ENCODE peak calls at places on chromosomes 6 and 20, in seven cellular contexts. R, I, O, Z, U, B and K are unnamed samples.
A peak's percentile ranks its signal among the peaks of the same experiment; 100 is the strongest.

GRCh38 chr6:147654103-147654845 is 145.8 kb downstream of the SAMD5 start:
- DNase-seq in R (no peak), I (no peak), O (no peak), Z (no peak), U (no peak), B (no peak), K (no peak)

GRCh38 chr6:107118976-107119375 is 3.7 kb upstream of the BEND3 start:
- DNase-seq in R (no peak), I (peak; percentile 21), O (no peak), Z (no peak), U (no peak), B (no peak), K (no peak)

GRCh38 chr20:13800728-13801134 is 15.9 kb downstream of the NDUFAF5 start:
- DNase-seq in R (peak; percentile 94), I (peak; percentile 98), O (no peak), Z (no peak), U (no peak), B (no peak), K (no peak)

GRCh38 chr20:22554391-22554790 is 30.0 kb downstream of the FOXA2 start:
- DNase-seq in R (no peak), I (no peak), O (no peak), Z (no peak), U (no peak), B (no peak), K (no peak)

GRCh38 chr20:61391812-61392520 is 139.9 kb downstream of the CDH4 start:
- DNase-seq in R (no peak), I (no peak), O (no peak), Z (no peak), U (no peak), B (no peak), K (no peak)

GRCh38 chr6:125197795-125198269 is 44.3 kb downstream of the TPD52L1 start:
- DNase-seq in R (peak; percentile 89), I (peak; percentile 98), O (no peak), Z (no peak), U (no peak), B (no peak), K (peak; percentile 13)

GRCh38 chr6:21924002-21924401 is 330.5 kb downstream of the SOX4 start:
- DNase-seq in R (no peak), I (no peak), O (no peak), Z (no peak), U (no peak), B (no peak), K (no peak)

GRCh38 chr6:49336514-49337131 is 126.4 kb downstream of the MMUT start:
- DNase-seq in R (no peak), I (no peak), O (no peak), Z (no peak), U (no peak), B (no peak), K (no peak)

GRCh38 chr20:55354700-55355099 is 650.6 kb downstream of the CBLN4 start:
- DNase-seq in R (no peak), I (no peak), O (no peak), Z (no peak), U (peak; percentile 10), B (no peak), K (no peak)

GRCh38 chr20:9476174-9476573 is 38.2 kb upstream of the LAMP5 start:
- DNase-seq in R (no peak), I (no peak), O (no peak), Z (no peak), U (no peak), B (no peak), K (no peak)

GRCh38 chr6:130223508-130223907 is 757 bp upstream of the SAMD3 start:
- DNase-seq in R (no peak), I (peak; percentile 18), O (peak; percentile 32), Z (no peak), U (no peak), B (peak; percentile 43), K (no peak)

GRCh38 chr6:157187182-157188093 is 135.9 kb downstream of the TMEM242 start:
- DNase-seq in R (peak; percentile 97), I (peak; percentile 11), O (no peak), Z (no peak), U (no peak), B (no peak), K (no peak)

GRCh38 chr20:9999660-10000059 is 35.1 kb upstream of the ANKEF1 start:
- DNase-seq in R (no peak), I (no peak), O (no peak), Z (no peak), U (no peak), B (no peak), K (no peak)

GRCh38 chr6:123089223-123089622 is 93.2 kb downstream of the CLVS2 start:
- DNase-seq in R (peak; percentile 27), I (no peak), O (no peak), Z (no peak), U (no peak), B (no peak), K (no peak)

GRCh38 chr20:19915111-19915798 is 101.9 kb upstream of the NAA20 start:
- DNase-seq in R (no peak), I (no peak), O (no peak), Z (no peak), U (no peak), B (no peak), K (no peak)

GRCh38 chr6:53347921-53348435 is 772 bp downstream of the ELOVL5 start:
- DNase-seq in R (peak; percentile 56), I (peak; percentile 68), O (no peak), Z (peak; percentile 64), U (peak; percentile 42), B (no peak), K (peak; percentile 63)

GRCh38 chr6:29917843-29918242 is 24.5 kb upstream of the HLA-A start:
- DNase-seq in R (no peak), I (no peak), O (no peak), Z (no peak), U (no peak), B (no peak), K (no peak)